ENCODE peak calls at places on chromosomes 6 and 20, in seven cellular contexts. D is astrocyte, R is hepatocyte, I is tibial artery, N is PC-3, H is uterus, O is IMR-90. M is an unnamed sample.

GRCh38 chr20:3245711-3246110 is 6.7 kb upstream of the SLC4A11 start:
- DNase-seq in H (no peak), O (no peak), R (no peak), I (no peak), D (no peak), N (no peak), M (no peak)

GRCh38 chr6:69784595-69785377 is 12.0 kb downstream of the LMBRD1 start:
- DNase-seq in I (no peak), R (no peak), H (no peak), D (no peak), O (no peak), N (no peak), M (no peak)

GRCh38 chr6:145267076-145267867 is 468.0 kb downstream of the EPM2A start:
- DNase-seq in N (peak), R (peak), D (no peak), O (no peak), H (no peak), I (no peak), M (no peak)

GRCh38 chr20:3861191-3861590 is 14.6 kb downstream of the MAVS start:
- DNase-seq in N (no peak), D (no peak), R (no peak), O (no peak), I (no peak), H (no peak), M (no peak)

GRCh38 chr6:110547266-110547964 is 71.0 kb upstream of the SLC22A16 start:
- DNase-seq in O (peak), N (peak), I (no peak), D (peak), R (no peak), H (no peak), M (no peak)

GRCh38 chr20:57809661-57810172 is 99.9 kb upstream of the PMEPA1 start:
- DNase-seq in D (no peak), O (no peak), N (peak), H (no peak), I (no peak), R (peak), M (no peak)

GRCh38 chr6:111087871-111088667 is 766 bp downstream of the SLC16A10 start:
- DNase-seq in N (no peak), R (peak), D (no peak), O (no peak), I (no peak), H (no peak), M (no peak)

GRCh38 chr6:50922579-50923525 is 104.2 kb downstream of the TFAP2B start:
- DNase-seq in D (peak), O (no peak), R (no peak), H (no peak), I (no peak), N (peak), M (peak)

GRCh38 chr6:54431466-54431865 is 123.2 kb downstream of the TINAG start:
- DNase-seq in O (peak), D (no peak), N (no peak), R (no peak), I (no peak), H (no peak), M (no peak)
- H3K4me3 ChIP-seq in O (no peak), D (no peak), N (no peak), R (no peak), I (no peak), H (no peak), M (no peak)

GRCh38 chr20:35088231-35088794 is 4.3 kb downstream of the TRPC4AP start:
- DNase-seq in O (peak), I (no peak), H (no peak), D (no peak), R (no peak), N (no peak), M (no peak)

GRCh38 chr20:35084998-35085397 is 7.6 kb downstream of the TRPC4AP start:
- DNase-seq in O (no peak), N (no peak), D (no peak), R (no peak), I (no peak), H (no peak), M (no peak)

GRCh38 chr20:35087355-35087754 is 5.3 kb downstream of the TRPC4AP start:
- DNase-seq in O (no peak), H (no peak), I (no peak), R (no peak), N (no peak), D (no peak), M (no peak)

GRCh38 chr20:35079472-35080347 is 12.9 kb downstream of the TRPC4AP start:
- DNase-seq in N (no peak), D (no peak), H (no peak), O (no peak), I (no peak), R (no peak), M (no peak)

DNA sequence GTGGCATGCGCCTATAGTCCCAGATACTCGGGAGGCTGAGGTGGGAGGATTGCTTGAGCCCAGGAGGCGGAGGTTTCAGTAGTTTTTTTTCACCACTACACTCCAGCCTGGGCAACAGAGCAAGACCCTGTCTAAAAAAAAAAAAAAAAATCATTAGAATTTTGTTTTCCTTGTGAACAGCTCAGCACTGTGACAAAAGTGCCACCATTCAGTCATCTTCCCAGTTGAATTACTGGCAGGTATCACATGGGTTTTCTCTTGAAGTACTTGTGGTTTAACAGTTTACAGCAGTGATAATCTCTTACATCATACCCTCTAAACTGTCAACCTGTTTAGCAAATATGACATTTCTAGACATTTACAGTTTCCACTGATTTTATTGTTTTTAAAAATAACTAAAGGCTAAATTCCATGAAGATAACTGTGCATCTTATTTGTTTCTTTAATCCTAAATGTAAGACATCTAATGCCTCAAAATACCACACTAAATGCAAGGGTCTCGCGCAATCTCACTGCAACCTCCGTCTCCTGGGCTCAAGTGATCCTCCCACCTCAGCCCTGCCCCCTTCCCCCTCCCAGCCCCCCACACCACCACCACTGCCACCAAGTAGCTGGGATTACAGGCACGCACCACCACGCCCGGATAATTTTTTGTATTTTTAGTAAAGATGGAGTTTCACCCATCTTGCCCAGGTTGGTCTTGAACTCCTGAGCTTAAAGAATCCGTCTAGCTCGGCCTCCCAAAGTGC is 7.0 kb downstream of the TRPC4AP start:
- DNase-seq in H (no peak), O (no peak), N (no peak), I (no peak), D (no peak), R (no peak), M (no peak)
- H3K27ac ChIP-seq in H (no peak), O (no peak), N (no peak), I (no peak), D (no peak), R (no peak), M (no peak)

GRCh38 chr6:56739836-56740815 is 97.4 kb upstream of the DST start:
- DNase-seq in O (no peak), H (no peak), R (peak), D (no peak), I (no peak), N (no peak), M (peak)
- TF ChIP-seq CTCF in O (no peak), H (no peak), R (no peak), D (no peak), I (no peak), N (no peak), M (no peak)

DNA sequence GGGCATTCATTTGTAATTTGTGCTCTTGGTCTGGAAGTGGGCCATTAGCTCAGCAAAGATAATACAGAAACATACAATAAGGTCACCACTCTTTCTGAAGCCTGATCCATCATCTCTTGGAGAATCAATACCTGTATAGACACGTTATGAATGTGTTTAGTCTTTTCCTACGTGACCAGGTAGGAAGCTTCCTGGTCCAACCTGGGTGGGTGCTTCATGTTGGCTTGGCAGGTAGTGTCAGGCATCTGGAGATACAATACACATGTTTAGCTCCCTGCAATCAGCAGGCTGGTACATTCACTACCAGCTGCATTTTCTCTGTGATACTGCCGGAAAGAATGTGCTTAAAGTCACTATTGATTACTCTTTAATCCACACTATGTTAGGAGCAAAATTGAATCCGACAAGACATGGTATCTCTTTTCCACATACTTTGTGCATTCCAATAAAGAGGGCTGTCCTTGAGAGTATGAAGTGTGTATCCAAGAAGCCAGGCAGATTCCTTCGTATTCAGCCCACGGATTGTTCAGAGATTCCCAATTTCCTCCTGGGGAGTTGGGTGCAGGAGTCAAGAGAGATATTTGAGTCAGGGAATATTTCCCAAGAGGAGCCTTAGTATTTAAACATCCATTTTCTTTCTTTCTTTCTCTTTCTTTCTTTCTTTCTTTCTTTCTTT is 49.9 kb upstream of the RANBP9 start:
- DNase-seq in H (no peak), R (no peak), D (peak), O (peak), N (no peak), I (no peak), M (peak)
- H3K4me3 ChIP-seq in H (no peak), R (no peak), D (no peak), O (no peak), N (no peak), I (no peak), M (no peak)

DNA sequence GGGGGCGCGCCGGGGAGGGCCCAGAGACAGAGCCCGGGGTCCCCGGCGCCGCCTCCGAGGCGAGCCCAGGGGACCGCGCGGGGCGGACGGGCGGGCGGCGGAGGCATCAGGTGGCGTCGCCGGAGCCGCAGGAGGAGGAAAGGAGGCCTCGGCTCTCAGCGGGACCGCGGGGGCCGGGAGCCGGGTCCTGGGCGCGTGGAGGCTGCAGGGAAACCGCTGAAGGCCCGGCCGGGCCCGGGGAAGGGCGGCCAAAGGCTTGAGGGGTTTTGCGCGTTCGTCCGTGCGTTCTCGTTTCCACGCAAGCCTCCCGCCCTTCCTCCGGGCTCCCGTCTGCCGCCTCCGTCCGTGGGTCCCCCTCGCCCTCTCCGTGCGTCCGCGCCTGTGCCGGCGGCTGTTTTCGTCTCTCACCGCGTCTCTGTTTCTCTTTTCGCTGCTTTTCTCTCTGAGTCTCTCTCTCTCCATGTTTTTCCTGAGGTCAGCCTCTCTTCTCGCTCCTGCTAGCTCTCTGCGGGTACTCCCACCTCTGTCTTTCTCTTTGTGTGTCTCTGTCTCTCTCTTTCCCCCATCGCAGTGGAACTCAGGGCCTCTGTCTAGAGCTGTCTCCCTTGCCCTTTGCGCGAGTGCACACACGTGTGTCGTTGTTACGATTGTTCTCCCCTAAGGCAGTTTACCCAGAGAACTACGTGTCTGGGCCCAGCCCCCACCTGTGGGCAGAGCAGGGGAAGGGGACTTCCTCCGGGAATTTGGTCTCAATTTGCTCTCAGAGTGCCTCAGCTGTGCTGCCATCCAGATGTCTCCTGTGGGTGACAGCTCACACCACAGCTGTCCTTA is 2.1 kb downstream of the IRF4 start:
- DNase-seq in I (no peak), D (no peak), O (no peak), H (no peak), R (no peak), N (no peak), M (no peak)
- H3K27ac ChIP-seq in I (no peak), D (no peak), O (no peak), H (no peak), R (no peak), N (no peak), M (no peak)

GRCh38 chr6:31806470-31807272 is at the start of gene LSM2:
- DNase-seq in O (peak), N (peak), R (peak), D (peak), I (peak), H (peak), M (peak)
- TF ChIP-seq CTCF in O (peak), N (peak), R (peak), D (no peak), I (peak), H (peak), M (no peak)

M was measured in fibroblast of lung.